ENCODE peak calls at places on chromosomes 2 and 18, in six cellular contexts. One of them, this sample, is unnamed. For H3K4me1, the result is how much of the 10 kb centered on the place peaks cover.

GRCh38 chr2:43074592-43075053 is 151.8 kb downstream of the ZFP36L2 start:
- DNase-seq in trophoblast cell: no peak
- DNase-seq in GM23338: no peak
- DNase-seq in hepatocyte: no peak
- DNase-seq in mesenchymal stem cell: no peak
- DNase-seq in Karpas-422: no peak
- DNase-seq in this sample: no peak

GRCh38 chr2:29611850-29612249 is 309.5 kb downstream of the ALK start:
- DNase-seq in trophoblast cell: no peak
- DNase-seq in GM23338: no peak
- DNase-seq in hepatocyte: no peak
- DNase-seq in mesenchymal stem cell: no peak
- DNase-seq in Karpas-422: no peak
- DNase-seq in this sample: no peak

GRCh38 chr18:6476880-6477279 is 62.2 kb upstream of the L3MBTL4 start:
- DNase-seq in trophoblast cell: no peak
- DNase-seq in GM23338: no peak
- DNase-seq in hepatocyte: no peak
- DNase-seq in mesenchymal stem cell: no peak
- DNase-seq in Karpas-422: no peak
- DNase-seq in this sample: no peak

GRCh38 chr2:74252036-74252435 is 53.6 kb downstream of the MTHFD2 start:
- DNase-seq in trophoblast cell: no peak
- DNase-seq in GM23338: no peak
- DNase-seq in hepatocyte: no peak
- DNase-seq in mesenchymal stem cell: no peak
- DNase-seq in Karpas-422: no peak
- DNase-seq in this sample: no peak

GRCh38 chr2:164910091-164910899 is 45.0 kb downstream of the SLC38A11 start:
- DNase-seq in trophoblast cell: peak
- DNase-seq in GM23338: peak
- DNase-seq in hepatocyte: peak
- DNase-seq in mesenchymal stem cell: peak
- DNase-seq in Karpas-422: no peak
- DNase-seq in this sample: peak

GRCh38 chr18:61531182-61531581 is 198.0 kb downstream of the CDH20 start:
- DNase-seq in trophoblast cell: no peak
- DNase-seq in GM23338: no peak
- DNase-seq in hepatocyte: no peak
- DNase-seq in mesenchymal stem cell: no peak
- DNase-seq in Karpas-422: no peak
- DNase-seq in this sample: no peak

GRCh38 chr2:76160683-76161082 is 450.0 kb upstream of the GCFC2 start:
- DNase-seq in trophoblast cell: no peak
- DNase-seq in GM23338: peak
- DNase-seq in hepatocyte: no peak
- DNase-seq in mesenchymal stem cell: no peak
- DNase-seq in Karpas-422: no peak
- DNase-seq in this sample: no peak

GRCh38 chr2:241103176-241103595 is 1.1 kb upstream of the MTERF4 start:
- DNase-seq in trophoblast cell: no peak
- DNase-seq in GM23338: no peak
- DNase-seq in hepatocyte: no peak
- DNase-seq in mesenchymal stem cell: no peak
- DNase-seq in Karpas-422: peak
- DNase-seq in this sample: no peak

GRCh38 chr2:175233135-175233719 is 51.7 kb upstream of the ATP5MC3 start:
- DNase-seq in trophoblast cell: no peak
- DNase-seq in GM23338: no peak
- DNase-seq in hepatocyte: peak
- DNase-seq in mesenchymal stem cell: peak
- DNase-seq in Karpas-422: no peak
- DNase-seq in this sample: no peak

DNA sequence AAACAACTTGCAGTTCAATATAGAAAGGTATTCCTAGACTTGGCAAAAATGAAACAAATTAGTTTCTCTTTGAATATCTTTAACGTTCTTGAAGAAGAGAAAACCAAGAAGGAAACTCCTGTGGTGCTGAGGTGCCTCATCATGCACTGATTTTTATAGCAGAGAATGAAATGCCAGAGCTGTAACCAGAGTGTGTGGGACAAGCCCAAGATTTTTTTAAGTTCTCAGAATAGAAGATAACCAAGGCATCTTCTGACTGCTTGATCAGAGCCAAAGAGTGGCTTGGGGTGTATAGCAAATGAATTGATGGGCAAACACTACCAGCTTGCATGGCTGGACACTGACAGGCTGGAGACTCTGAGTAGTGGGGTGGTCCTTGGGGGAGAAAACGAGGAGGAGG is 7.9 kb downstream of the FHOD3 start:
- DNase-seq in trophoblast cell: no peak
- DNase-seq in GM23338: no peak
- DNase-seq in hepatocyte: no peak
- DNase-seq in mesenchymal stem cell: no peak
- DNase-seq in Karpas-422: no peak
- DNase-seq in this sample: no peak
- H3K4me1 ChIP-seq in trophoblast cell: under half
- H3K4me1 ChIP-seq in GM23338: under half
- H3K4me1 ChIP-seq in hepatocyte: under half
- H3K4me1 ChIP-seq in mesenchymal stem cell: under half
- H3K4me1 ChIP-seq in Karpas-422: under half
- H3K4me1 ChIP-seq in this sample: under half

DNA sequence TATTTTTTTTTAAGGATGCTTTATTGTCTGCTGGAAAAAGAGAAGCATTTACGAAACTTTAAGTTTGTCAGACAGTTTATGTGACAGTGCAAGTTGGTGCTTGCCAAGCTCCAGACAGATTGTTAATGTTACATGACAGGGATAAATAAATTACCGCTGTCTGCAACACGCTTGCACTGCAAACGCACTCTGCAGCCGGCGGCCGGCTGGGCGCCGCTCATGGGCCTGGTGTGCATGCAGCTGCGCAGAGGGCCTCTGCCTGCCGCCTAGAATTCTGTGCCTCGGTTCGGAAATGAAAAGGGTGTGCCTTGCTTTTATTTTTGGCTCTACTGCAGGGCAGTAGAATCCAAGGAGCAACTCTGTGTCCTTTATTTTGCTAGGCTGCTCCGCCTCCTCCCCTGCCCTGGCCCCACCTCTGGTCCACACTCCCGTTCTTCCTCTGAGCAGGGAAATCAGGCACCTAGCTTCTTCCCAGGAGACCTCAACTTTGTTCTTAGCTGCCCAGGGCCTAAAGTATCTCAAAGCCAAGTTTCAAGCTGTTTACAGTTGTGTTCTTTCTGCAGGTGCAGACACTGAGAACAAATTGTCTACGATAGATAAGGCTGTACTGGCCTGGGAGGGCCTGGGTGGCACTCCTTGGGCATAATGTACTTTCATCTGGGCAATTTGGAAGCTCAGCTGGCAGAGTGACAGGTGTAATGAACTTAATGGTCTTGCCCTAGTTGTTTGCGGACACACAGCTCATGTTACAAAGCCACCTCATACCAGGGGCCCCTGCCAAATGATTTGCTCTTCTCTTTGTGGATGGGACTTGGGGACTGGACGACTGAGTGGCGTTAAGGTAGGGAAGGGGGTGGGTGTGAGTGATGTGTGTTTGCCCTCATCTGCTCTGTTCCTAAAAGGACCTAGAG is 4.1 kb downstream of the LDLRAD4 start:
- DNase-seq in trophoblast cell: no peak
- DNase-seq in GM23338: no peak
- DNase-seq in hepatocyte: peak
- DNase-seq in mesenchymal stem cell: peak
- DNase-seq in Karpas-422: no peak
- DNase-seq in this sample: no peak
- H3K4me2 ChIP-seq in trophoblast cell: no peak
- H3K4me2 ChIP-seq in GM23338: no peak
- H3K4me2 ChIP-seq in hepatocyte: peak
- H3K4me2 ChIP-seq in mesenchymal stem cell: no peak
- H3K4me2 ChIP-seq in Karpas-422: no peak
- H3K4me2 ChIP-seq in this sample: no peak

DNA sequence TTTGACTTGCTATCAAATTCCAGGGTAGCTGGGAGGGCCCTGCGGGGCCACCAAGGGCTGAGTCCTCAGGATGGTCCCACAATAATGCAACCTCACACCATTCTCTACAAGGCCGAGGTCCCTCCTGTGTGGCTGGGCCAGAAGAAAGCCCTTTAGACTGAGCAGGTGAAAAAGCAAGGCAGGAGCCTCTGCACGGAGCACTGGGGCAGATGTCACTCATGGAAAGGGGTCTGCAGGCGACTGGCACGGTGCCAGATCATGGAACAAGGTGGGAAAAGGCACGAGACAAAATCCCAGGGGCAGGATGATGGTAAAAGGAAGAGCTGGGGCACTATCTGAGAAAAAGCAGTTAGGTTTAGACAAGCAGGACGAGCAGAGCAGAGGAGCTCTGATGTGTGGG is 16.1 kb downstream of the HJURP start:
- DNase-seq in trophoblast cell: no peak
- DNase-seq in GM23338: no peak
- DNase-seq in hepatocyte: no peak
- DNase-seq in mesenchymal stem cell: no peak
- DNase-seq in Karpas-422: no peak
- DNase-seq in this sample: no peak
- H3K4me1 ChIP-seq in trophoblast cell: under half
- H3K4me1 ChIP-seq in GM23338: under half
- H3K4me1 ChIP-seq in hepatocyte: under half
- H3K4me1 ChIP-seq in mesenchymal stem cell: under half
- H3K4me1 ChIP-seq in Karpas-422: under half
- H3K4me1 ChIP-seq in this sample: under half

DNA sequence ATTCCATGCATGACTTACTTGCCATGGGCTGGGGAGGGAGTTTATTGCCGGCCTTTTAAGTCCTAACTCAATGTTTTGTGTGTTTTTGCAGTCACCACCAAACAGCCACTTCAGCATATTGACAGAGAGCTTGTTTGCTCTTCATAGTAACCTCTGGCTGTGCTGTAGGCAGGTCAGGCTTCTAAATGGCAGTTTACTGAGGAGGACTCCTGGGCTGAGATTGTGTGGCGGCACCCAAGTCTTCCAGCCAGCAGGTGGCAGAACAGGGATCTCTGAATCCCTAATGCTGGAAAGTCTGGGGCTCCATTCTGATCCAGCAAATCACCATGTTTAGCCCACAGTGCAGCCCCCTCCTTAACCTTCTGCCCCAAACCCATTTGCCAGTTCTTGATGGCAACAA is 121.2 kb downstream of the CAPN13 start:
- DNase-seq in trophoblast cell: peak
- DNase-seq in GM23338: peak
- DNase-seq in hepatocyte: peak
- DNase-seq in mesenchymal stem cell: no peak
- DNase-seq in Karpas-422: peak
- DNase-seq in this sample: peak
- H3K4me2 ChIP-seq in trophoblast cell: no peak
- H3K4me2 ChIP-seq in GM23338: no peak
- H3K4me2 ChIP-seq in hepatocyte: peak
- H3K4me2 ChIP-seq in mesenchymal stem cell: no peak
- H3K4me2 ChIP-seq in Karpas-422: no peak
- H3K4me2 ChIP-seq in this sample: no peak

GRCh38 chr2:128304330-128304714 is 14.3 kb downstream of the HS6ST1 start:
- DNase-seq in trophoblast cell: no peak
- DNase-seq in GM23338: no peak
- DNase-seq in hepatocyte: no peak
- DNase-seq in mesenchymal stem cell: no peak
- DNase-seq in Karpas-422: no peak
- DNase-seq in this sample: no peak

GRCh38 chr2:128302744-128303067 is 16.0 kb downstream of the HS6ST1 start:
- DNase-seq in trophoblast cell: no peak
- DNase-seq in GM23338: no peak
- DNase-seq in hepatocyte: no peak
- DNase-seq in mesenchymal stem cell: no peak
- DNase-seq in Karpas-422: no peak
- DNase-seq in this sample: no peak

GRCh38 chr2:128302011-128302743 is 16.5 kb downstream of the HS6ST1 start:
- DNase-seq in trophoblast cell: peak
- DNase-seq in GM23338: no peak
- DNase-seq in hepatocyte: no peak
- DNase-seq in mesenchymal stem cell: no peak
- DNase-seq in Karpas-422: no peak
- DNase-seq in this sample: no peak

GRCh38 chr2:128303911-128304310 is 14.8 kb downstream of the HS6ST1 start:
- DNase-seq in trophoblast cell: no peak
- DNase-seq in GM23338: no peak
- DNase-seq in hepatocyte: no peak
- DNase-seq in mesenchymal stem cell: no peak
- DNase-seq in Karpas-422: no peak
- DNase-seq in this sample: no peak

DNA sequence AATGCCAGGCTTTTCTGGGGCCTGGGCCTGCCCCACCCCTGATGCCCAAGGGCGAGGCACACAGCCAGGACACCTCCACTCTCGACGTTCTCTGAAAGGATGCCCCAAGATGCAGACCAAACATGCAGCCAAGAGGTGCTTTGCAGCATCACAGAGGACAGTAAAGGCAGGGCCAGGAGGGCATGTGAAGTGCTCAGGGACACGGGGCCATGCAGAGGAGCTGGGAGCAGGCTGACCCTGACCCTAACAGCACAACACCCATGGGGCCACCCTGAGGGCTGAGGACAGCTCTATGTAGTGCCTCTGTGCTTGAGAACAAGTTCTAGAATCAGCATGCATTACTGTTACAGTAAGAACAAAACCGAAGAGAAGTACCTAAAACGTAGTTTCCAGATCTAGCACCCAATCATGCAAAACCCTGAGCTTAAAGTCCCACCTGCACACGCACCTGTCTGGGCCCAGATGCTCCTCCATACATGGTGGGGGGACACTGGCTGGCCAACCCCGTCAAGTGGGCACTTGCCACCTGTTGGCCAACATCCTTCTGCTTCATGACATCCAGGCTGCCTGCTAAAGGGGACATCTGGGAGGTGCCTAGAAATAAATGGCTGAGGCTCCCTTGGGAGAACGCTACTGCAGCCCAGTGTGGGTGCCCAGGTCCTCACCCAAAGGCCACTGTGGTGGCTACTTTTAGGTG is 15.4 kb downstream of the HS6ST1 start:
- DNase-seq in trophoblast cell: no peak
- DNase-seq in GM23338: no peak
- DNase-seq in hepatocyte: no peak
- DNase-seq in mesenchymal stem cell: no peak
- DNase-seq in Karpas-422: no peak
- DNase-seq in this sample: no peak
- H3K4me1 ChIP-seq in trophoblast cell: under half
- H3K4me1 ChIP-seq in GM23338: under half
- H3K4me1 ChIP-seq in hepatocyte: under half
- H3K4me1 ChIP-seq in mesenchymal stem cell: half or more
- H3K4me1 ChIP-seq in Karpas-422: under half
- H3K4me1 ChIP-seq in this sample: under half

This sample was measured in mesendoderm.